ENCODE peak calls at places on chromosome 3, in seven cellular contexts. D is cardiac muscle cell, F is DND-41, C is neural progenitor cell, N is foreskin keratinocyte, T is endodermal cell, U is tibial artery. I is an unnamed sample. For H3K4me1, the result is how much of the 10 kb centered on the place peaks cover.

GRCh38 chr3:161851941-161852566 is 355.4 kb downstream of the OTOL1 start:
- DNase-seq in N (no peak), C (peak), D (peak), T (peak), U (no peak), F (peak), I (peak)

GRCh38 chr3:126493731-126494130 is 18.0 kb upstream of the ZXDC start:
- DNase-seq in T (no peak), F (peak), C (peak), N (no peak), U (no peak), D (no peak), I (no peak)

GRCh38 chr3:113111308-113111707 is 100.0 kb upstream of the BOC start:
- DNase-seq in C (peak), D (no peak), N (peak), T (peak), U (no peak), F (peak), I (no peak)

GRCh38 chr3:170977911-170978310 is 48.6 kb downstream of the SLC2A2 start:
- DNase-seq in C (no peak), F (no peak), D (peak), N (no peak), T (no peak), U (no peak), I (no peak)

GRCh38 chr3:72203613-72204349 is 418.8 kb upstream of the PROK2 start:
- DNase-seq in C (no peak), U (no peak), D (no peak), N (no peak), F (no peak), T (peak), I (no peak)

GRCh38 chr3:197417451-197417850 is 119.0 kb upstream of the DLG1 start:
- DNase-seq in F (no peak), D (peak), U (no peak), T (peak), N (no peak), C (no peak), I (no peak)

GRCh38 chr3:51637941-51638471 is 33.0 kb upstream of the TEX264 start:
- DNase-seq in N (peak), U (no peak), F (peak), D (peak), T (peak), C (peak), I (no peak)

GRCh38 chr3:1823867-1824266 is 274.8 kb upstream of the CNTN4 start:
- DNase-seq in D (no peak), T (no peak), C (no peak), F (no peak), N (no peak), U (no peak), I (no peak)

GRCh38 chr3:126314305-126315082 is 42.7 kb downstream of the KLF15 start:
- DNase-seq in T (peak), U (no peak), F (no peak), C (no peak), D (peak), N (no peak), I (no peak)

GRCh38 chr3:37940242-37940908 is 50.2 kb upstream of the VILL start:
- DNase-seq in N (no peak), U (no peak), T (no peak), F (no peak), D (no peak), C (no peak), I (no peak)

GRCh38 chr3:32791833-32792232 is 26.0 kb upstream of the TRIM71 start:
- DNase-seq in D (no peak), C (no peak), F (no peak), U (no peak), N (no peak), T (no peak), I (no peak)

GRCh38 chr3:59695858-59696257 is 646.0 kb upstream of the CFAP20DC start:
- DNase-seq in C (no peak), D (no peak), U (no peak), T (no peak), F (no peak), N (no peak), I (no peak)

GRCh38 chr3:4990061-4990460 is 10.8 kb downstream of the BHLHE40 start:
- DNase-seq in T (no peak), N (no peak), U (no peak), D (no peak), F (no peak), C (no peak), I (no peak)

GRCh38 chr3:41519746-41520145 is 320.4 kb downstream of the CTNNB1 start:
- DNase-seq in C (no peak), D (peak), F (no peak), T (no peak), U (no peak), N (no peak), I (no peak)

GRCh38 chr3:128768471-128768870 is 42.5 kb downstream of the RAB7A start:
- DNase-seq in D (no peak), F (no peak), T (no peak), N (no peak), U (no peak), C (no peak), I (no peak)

GRCh38 chr3:32026583-32026982 is 45.0 kb downstream of the ZNF860 start:
- DNase-seq in C (no peak), U (no peak), N (no peak), D (no peak), T (no peak), F (no peak), I (no peak)

GRCh38 chr3:19216669-19217337 is 68.5 kb downstream of the KCNH8 start:
- DNase-seq in D (peak), F (no peak), C (no peak), N (no peak), T (no peak), U (peak), I (peak)

GRCh38 chr3:196235452-196236122 is 19.3 kb downstream of the SLC51A start:
- DNase-seq in F (no peak), T (no peak), C (no peak), D (no peak), N (no peak), U (no peak), I (no peak)

GRCh38 chr3:134677196-134677986 is 26.6 kb upstream of the KY start:
- DNase-seq in C (peak), U (no peak), D (peak), T (peak), N (no peak), F (peak), I (no peak)

GRCh38 chr3:138362536-138362935 is 14.2 kb downstream of the MRAS start:
- DNase-seq in U (peak), C (no peak), N (no peak), T (no peak), F (no peak), D (no peak), I (no peak)

GRCh38 chr3:146968204-146968651 is 363.1 kb upstream of the PLSCR5 start:
- DNase-seq in F (peak), U (no peak), T (no peak), N (peak), D (peak), C (no peak), I (no peak)

GRCh38 chr3:34780973-34781372 is 858.4 kb upstream of the ARPP21 start:
- DNase-seq in T (peak), F (no peak), C (peak), D (peak), N (no peak), U (no peak), I (no peak)

GRCh38 chr3:125002414-125002811 is 53.4 kb downstream of the HEG1 start:
- DNase-seq in U (no peak), C (no peak), T (no peak), D (no peak), F (no peak), N (no peak), I (no peak)

GRCh38 chr3:147404800-147405551 is 1.4 kb downstream of the ZIC4 start:
- DNase-seq in N (no peak), F (no peak), U (no peak), D (no peak), T (peak), C (peak), I (no peak)

GRCh38 chr3:88189361-88189810 is 39.6 kb downstream of the C3orf38 start:
- DNase-seq in F (no peak), U (no peak), N (no peak), D (no peak), T (no peak), C (no peak), I (no peak)

GRCh38 chr3:128619146-128619890 is 31.3 kb downstream of the RPN1 start:
- DNase-seq in N (peak), D (peak), F (no peak), U (no peak), T (no peak), C (no peak), I (no peak)

GRCh38 chr3:88324788-88325187 is 175.0 kb downstream of the C3orf38 start:
- DNase-seq in F (no peak), T (no peak), U (no peak), N (no peak), C (no peak), D (no peak), I (no peak)

GRCh38 chr3:87359807-87360206 is 83.4 kb upstream of the POU1F1 start:
- DNase-seq in U (no peak), N (no peak), F (no peak), C (no peak), T (no peak), D (no peak), I (no peak)

GRCh38 chr3:48695113-48695753 is 9.5 kb upstream of the NCKIPSD start:
- DNase-seq in N (no peak), F (no peak), T (peak), C (peak), U (peak), D (peak), I (no peak)

GRCh38 chr3:57810471-57811144 is 54.5 kb downstream of the SLMAP start:
- DNase-seq in C (no peak), U (no peak), F (no peak), D (no peak), T (no peak), N (no peak), I (no peak)

GRCh38 chr3:64047214-64047613 is 23.9 kb upstream of the PSMD6 start:
- DNase-seq in D (no peak), U (no peak), F (no peak), T (no peak), C (no peak), N (no peak), I (no peak)

GRCh38 chr3:113721638-113722037 is 24.4 kb downstream of the NAA50 start:
- DNase-seq in U (no peak), D (no peak), C (no peak), T (no peak), N (no peak), F (no peak), I (no peak)

GRCh38 chr3:149577801-149578200 is 80.0 kb downstream of the WWTR1 start:
- DNase-seq in U (no peak), N (no peak), T (no peak), F (no peak), D (no peak), C (no peak), I (no peak)
- H3K4me1 ChIP-seq in U (half or more), N (half or more), T (under half), F (under half), D (under half), C (under half), I (under half)

GRCh38 chr3:14142567-14143270 is 17.9 kb downstream of the TMEM43 start:
- DNase-seq in T (peak), D (no peak), C (no peak), F (no peak), N (no peak), U (no peak), I (peak)
- TF ChIP-seq CTCF in T (no peak), D (no peak), C (no peak), F (no peak), N (no peak), U (no peak), I (no peak)

GRCh38 chr3:123688241-123688747 is 103.4 kb upstream of the HACD2 start:
- DNase-seq in C (no peak), T (no peak), U (peak), D (peak), N (peak), F (no peak), I (no peak)
- H3K4me1 ChIP-seq in C (under half), T (under half), U (half or more), D (under half), N (under half), F (under half), I (under half)

DNA sequence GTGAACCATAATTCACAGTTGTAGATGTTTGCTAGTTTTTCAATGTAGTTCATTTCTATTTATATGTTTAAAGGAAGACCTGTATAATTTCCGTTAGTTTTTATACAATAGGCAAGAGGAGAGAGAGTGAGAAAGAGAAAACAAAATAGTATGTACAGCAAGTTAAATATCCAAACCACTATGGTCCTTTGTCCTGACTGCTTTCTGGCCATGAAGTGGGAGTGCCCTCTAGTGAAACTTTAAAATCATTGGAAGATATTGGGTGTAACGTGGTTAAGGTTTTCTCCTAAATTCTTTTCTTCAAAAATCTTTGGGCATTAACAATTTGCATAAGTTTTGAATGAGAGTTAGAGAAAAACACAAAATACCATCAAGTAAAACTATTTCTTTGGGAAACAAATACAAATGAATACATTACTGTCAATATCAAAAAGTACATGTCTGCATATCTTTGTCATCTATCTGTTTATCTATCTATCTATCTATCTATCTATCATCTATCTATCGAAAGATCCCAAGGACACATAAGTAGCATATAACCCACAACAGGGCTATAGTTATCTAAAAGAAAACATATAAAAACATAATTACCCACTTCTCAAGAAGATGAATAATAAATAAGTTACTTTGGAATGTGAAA is 534.6 kb upstream of the ATP11B start:
- DNase-seq in D (peak), N (peak), C (peak), F (no peak), U (no peak), T (no peak), I (no peak)
- TF ChIP-seq CTCF in D (peak), N (peak), C (peak), F (peak), U (no peak), T (peak), I (peak)